ENCODE peak calls at places on chromosomes 6 and 20, in five cellular contexts. One of them, this sample, is unnamed.

GRCh38 chr6:19789100-19789805 is 47.9 kb upstream of the ID4 start:
- DNase-seq in AG04450: no peak
- DNase-seq in hepatocyte: no peak
- DNase-seq in Caco-2: no peak
- DNase-seq in osteocyte: no peak
- DNase-seq in this sample: no peak

GRCh38 chr6:125267806-125268523 is 33.8 kb downstream of the HDDC2 start:
- DNase-seq in hepatocyte: no peak
- DNase-seq in Caco-2: no peak
- DNase-seq in AG04450: no peak
- DNase-seq in osteocyte: peak
- DNase-seq in this sample: peak

GRCh38 chr20:25532015-25532751 is 53.1 kb downstream of the NINL start:
- DNase-seq in AG04450: no peak
- DNase-seq in Caco-2: no peak
- DNase-seq in hepatocyte: no peak
- DNase-seq in osteocyte: no peak
- DNase-seq in this sample: no peak

GRCh38 chr6:68778356-68779020 is 143.4 kb downstream of the ADGRB3 start:
- DNase-seq in Caco-2: no peak
- DNase-seq in osteocyte: no peak
- DNase-seq in hepatocyte: peak
- DNase-seq in AG04450: no peak
- DNase-seq in this sample: peak

GRCh38 chr6:163955131-163955530 is 540.6 kb downstream of the QKI start:
- DNase-seq in osteocyte: no peak
- DNase-seq in Caco-2: no peak
- DNase-seq in AG04450: peak
- DNase-seq in hepatocyte: no peak
- DNase-seq in this sample: no peak

GRCh38 chr6:83216806-83217205 is 23.6 kb downstream of the RWDD2A start:
- DNase-seq in hepatocyte: no peak
- DNase-seq in Caco-2: no peak
- DNase-seq in osteocyte: no peak
- DNase-seq in AG04450: no peak
- DNase-seq in this sample: no peak

GRCh38 chr20:14418441-14418840 is 81.0 kb upstream of the FLRT3 start:
- DNase-seq in hepatocyte: no peak
- DNase-seq in AG04450: no peak
- DNase-seq in Caco-2: no peak
- DNase-seq in osteocyte: no peak
- DNase-seq in this sample: no peak

GRCh38 chr20:47490795-47491194 is 10.9 kb upstream of the NCOA3 start:
- DNase-seq in osteocyte: no peak
- DNase-seq in Caco-2: no peak
- DNase-seq in AG04450: no peak
- DNase-seq in hepatocyte: no peak
- DNase-seq in this sample: no peak

GRCh38 chr6:3422457-3422816 is 34.4 kb downstream of the SLC22A23 start:
- DNase-seq in hepatocyte: no peak
- DNase-seq in Caco-2: no peak
- DNase-seq in AG04450: no peak
- DNase-seq in osteocyte: no peak
- DNase-seq in this sample: no peak

GRCh38 chr6:166958926-166959861 is 2.8 kb upstream of the RNASET2 start:
- DNase-seq in Caco-2: no peak
- DNase-seq in hepatocyte: no peak
- DNase-seq in AG04450: no peak
- DNase-seq in osteocyte: no peak
- DNase-seq in this sample: no peak

GRCh38 chr6:158028421-158028820 is 46.8 kb downstream of the SYNJ2 start:
- DNase-seq in AG04450: no peak
- DNase-seq in Caco-2: no peak
- DNase-seq in hepatocyte: peak
- DNase-seq in osteocyte: no peak
- DNase-seq in this sample: no peak

GRCh38 chr6:138013949-138014348 is 93.3 kb downstream of the PERP start:
- DNase-seq in hepatocyte: no peak
- DNase-seq in AG04450: no peak
- DNase-seq in Caco-2: no peak
- DNase-seq in osteocyte: no peak
- DNase-seq in this sample: no peak

GRCh38 chr6:5271926-5272325 is 10.6 kb downstream of the FARS2 start:
- DNase-seq in Caco-2: no peak
- DNase-seq in AG04450: no peak
- DNase-seq in hepatocyte: no peak
- DNase-seq in osteocyte: no peak
- DNase-seq in this sample: no peak

DNA sequence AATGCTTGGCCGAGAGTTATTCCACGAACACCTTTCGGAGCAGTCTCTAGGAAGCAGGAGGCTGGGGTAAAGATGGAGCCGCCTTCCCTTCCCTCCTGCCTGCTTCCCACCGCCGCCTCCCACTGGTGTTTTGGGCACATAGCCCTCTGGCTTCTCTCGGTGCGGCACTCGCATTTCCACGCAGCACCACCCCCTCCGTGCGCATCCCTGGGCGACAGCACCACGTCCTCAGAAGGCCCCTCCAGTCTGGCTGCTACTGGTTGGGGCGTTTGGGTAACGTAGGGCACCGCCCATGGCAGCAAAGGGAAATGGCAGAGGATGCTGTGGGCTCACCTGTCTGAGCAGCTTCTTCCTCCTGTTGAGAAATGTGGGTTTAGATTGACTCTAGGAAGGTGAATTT is 2.4 kb downstream of the COL20A1 start:
- DNase-seq in AG04450: no peak
- DNase-seq in osteocyte: no peak
- DNase-seq in Caco-2: no peak
- DNase-seq in hepatocyte: no peak
- DNase-seq in this sample: no peak
- TF ChIP-seq CTCF in AG04450: no peak
- TF ChIP-seq CTCF in osteocyte: peak
- TF ChIP-seq CTCF in Caco-2: peak
- TF ChIP-seq CTCF in hepatocyte: no peak
- TF ChIP-seq CTCF in this sample: peak

GRCh38 chr20:18731940-18732339 is 81.6 kb upstream of the SCP2D1 start:
- DNase-seq in hepatocyte: no peak
- DNase-seq in osteocyte: no peak
- DNase-seq in Caco-2: no peak
- DNase-seq in AG04450: no peak
- DNase-seq in this sample: no peak

GRCh38 chr20:18738888-18739287 is 74.7 kb upstream of the SCP2D1 start:
- DNase-seq in hepatocyte: no peak
- DNase-seq in osteocyte: no peak
- DNase-seq in Caco-2: no peak
- DNase-seq in AG04450: no peak
- DNase-seq in this sample: no peak

GRCh38 chr20:18738055-18738454 is 75.5 kb upstream of the SCP2D1 start:
- DNase-seq in osteocyte: no peak
- DNase-seq in AG04450: no peak
- DNase-seq in Caco-2: no peak
- DNase-seq in hepatocyte: peak
- DNase-seq in this sample: no peak

GRCh38 chr20:18737140-18737539 is 76.4 kb upstream of the SCP2D1 start:
- DNase-seq in AG04450: no peak
- DNase-seq in osteocyte: no peak
- DNase-seq in hepatocyte: no peak
- DNase-seq in Caco-2: no peak
- DNase-seq in this sample: no peak

DNA sequence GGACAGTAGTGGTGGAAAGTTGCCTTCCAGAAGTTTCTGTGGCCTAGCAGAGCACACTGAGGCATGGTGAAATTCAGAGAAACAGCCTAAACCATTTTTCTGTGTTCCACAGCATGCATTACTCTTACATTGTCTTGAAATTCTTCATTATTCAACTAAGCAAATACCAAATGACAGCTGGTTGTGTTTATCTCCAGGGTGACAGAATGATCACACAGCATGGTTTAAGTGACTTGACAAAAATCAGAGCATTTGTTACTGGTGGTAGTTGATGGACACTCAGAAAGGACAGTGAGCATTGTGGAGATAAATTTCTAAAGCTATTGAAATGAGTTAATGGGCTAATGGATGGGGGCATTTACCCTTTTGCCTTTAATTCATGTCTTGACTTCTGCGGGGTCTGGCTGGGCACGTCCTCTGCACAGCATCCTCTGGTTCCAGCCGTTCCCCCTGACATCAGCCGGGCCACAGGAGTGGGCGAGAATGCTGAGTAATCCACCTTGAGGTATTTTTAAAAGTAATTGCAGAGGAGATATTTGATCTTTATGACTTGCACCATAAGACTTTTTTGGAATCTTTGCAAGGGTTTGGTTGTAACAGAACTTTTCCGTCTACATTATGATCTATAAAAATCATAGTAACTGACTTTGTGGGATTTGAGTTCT is 78.9 kb upstream of the SCP2D1 start:
- DNase-seq in hepatocyte: no peak
- DNase-seq in osteocyte: no peak
- DNase-seq in AG04450: no peak
- DNase-seq in Caco-2: no peak
- DNase-seq in this sample: no peak
- TF ChIP-seq CTCF in hepatocyte: no peak
- TF ChIP-seq CTCF in osteocyte: no peak
- TF ChIP-seq CTCF in AG04450: no peak
- TF ChIP-seq CTCF in Caco-2: no peak
- TF ChIP-seq CTCF in this sample: no peak

GRCh38 chr6:37648465-37649330 is 49.0 kb downstream of the MDGA1 start:
- DNase-seq in hepatocyte: peak
- DNase-seq in AG04450: no peak
- DNase-seq in osteocyte: no peak
- DNase-seq in Caco-2: peak
- DNase-seq in this sample: no peak

GRCh38 chr6:37646986-37647764 is 50.5 kb downstream of the MDGA1 start:
- DNase-seq in osteocyte: no peak
- DNase-seq in Caco-2: no peak
- DNase-seq in AG04450: no peak
- DNase-seq in hepatocyte: no peak
- DNase-seq in this sample: no peak

GRCh38 chr6:37647765-37648085 is 50.0 kb downstream of the MDGA1 start:
- DNase-seq in osteocyte: no peak
- DNase-seq in AG04450: no peak
- DNase-seq in hepatocyte: no peak
- DNase-seq in Caco-2: no peak
- DNase-seq in this sample: no peak

GRCh38 chr6:37651991-37652390 is 45.7 kb downstream of the MDGA1 start:
- DNase-seq in AG04450: no peak
- DNase-seq in hepatocyte: no peak
- DNase-seq in osteocyte: no peak
- DNase-seq in Caco-2: no peak
- DNase-seq in this sample: no peak

DNA sequence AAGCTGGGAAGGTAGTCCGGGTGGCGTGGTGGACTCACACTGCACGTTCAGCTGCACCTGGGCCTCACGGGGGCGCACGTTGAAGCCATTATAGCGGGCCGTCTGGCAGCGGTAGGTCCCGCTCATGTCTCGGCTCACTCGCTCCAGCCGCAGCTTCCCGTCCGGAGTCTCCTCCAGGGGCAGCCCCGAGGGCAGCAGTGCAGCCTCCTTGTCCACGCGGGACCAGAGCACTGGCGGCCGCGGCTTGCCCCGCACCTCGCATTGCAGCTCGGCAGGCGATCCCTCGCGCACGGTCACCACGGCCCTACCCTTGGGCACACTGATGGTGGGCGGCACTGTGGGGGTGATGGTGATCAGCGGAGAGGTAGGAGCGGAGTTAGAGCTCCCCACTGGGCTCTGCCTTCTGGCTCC is 47.6 kb downstream of the MDGA1 start:
- DNase-seq in hepatocyte: peak
- DNase-seq in osteocyte: no peak
- DNase-seq in Caco-2: no peak
- DNase-seq in AG04450: no peak
- DNase-seq in this sample: no peak
- TF ChIP-seq CTCF in hepatocyte: peak
- TF ChIP-seq CTCF in osteocyte: no peak
- TF ChIP-seq CTCF in Caco-2: no peak
- TF ChIP-seq CTCF in AG04450: no peak
- TF ChIP-seq CTCF in this sample: peak

DNA sequence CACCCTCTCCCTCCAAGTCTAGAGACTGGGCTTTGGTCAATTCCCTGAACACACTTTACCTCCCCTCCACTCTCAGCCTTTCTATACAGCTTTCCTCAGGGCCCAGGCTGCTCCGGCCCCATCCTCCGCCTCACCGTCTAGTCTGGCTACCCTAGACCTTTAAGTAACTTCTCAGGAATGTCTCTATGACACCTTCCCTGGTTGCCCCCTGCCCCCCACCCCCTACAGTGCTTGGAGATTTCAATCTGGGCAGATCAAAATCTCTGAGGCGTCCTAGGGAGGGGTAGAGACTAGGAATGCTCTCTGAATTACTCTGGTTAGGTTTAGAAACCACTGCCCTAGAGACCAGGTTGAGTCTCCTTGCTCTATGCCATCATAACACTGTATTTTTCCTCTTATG is 6.1 kb downstream of the UBE2J1 start:
- DNase-seq in AG04450: no peak
- DNase-seq in Caco-2: no peak
- DNase-seq in hepatocyte: no peak
- DNase-seq in osteocyte: no peak
- DNase-seq in this sample: no peak
- TF ChIP-seq CTCF in AG04450: no peak
- TF ChIP-seq CTCF in Caco-2: no peak
- TF ChIP-seq CTCF in hepatocyte: no peak
- TF ChIP-seq CTCF in osteocyte: no peak
- TF ChIP-seq CTCF in this sample: no peak